ENCODE peak calls at places on chromosomes 2 and 18, in eight cellular contexts. O, C, N, D, L, U, F and E are unnamed samples.
A peak's percentile ranks its signal among the peaks of the same experiment; 100 is the strongest.

GRCh38 chr2:109254174-109254904 is 125.3 kb downstream of the SH3RF3 start:
- DNase-seq in U (no peak), L (peak; percentile 18), C (no peak), N (no peak), D (no peak), O (no peak), F (no peak), E (no peak)

GRCh38 chr2:193816008-193816407 is 1621.3 kb upstream of the TMEFF2 start:
- DNase-seq in U (no peak), C (no peak), L (no peak), F (no peak), N (no peak), D (no peak), O (no peak), E (no peak)

GRCh38 chr2:43458002-43458628 is 137.7 kb downstream of the THADA start:
- DNase-seq in L (no peak), U (no peak), D (no peak), O (peak; percentile 77), F (no peak), N (peak; percentile 77), C (peak; percentile 46), E (peak; percentile 40)

GRCh38 chr2:173986805-173987204 is 21.6 kb upstream of the SP3 start:
- DNase-seq in D (no peak), U (no peak), L (peak; percentile 67), N (no peak), O (no peak), F (no peak), C (peak; percentile 23), E (peak; percentile 14)

GRCh38 chr2:80968450-80968849 is 663.9 kb upstream of the LRRTM1 start:
- DNase-seq in F (no peak), U (no peak), L (no peak), O (no peak), D (no peak), N (no peak), C (no peak), E (no peak)

GRCh38 chr2:11835403-11835802 is 89.0 kb downstream of the LPIN1 start:
- DNase-seq in C (no peak), U (no peak), N (no peak), L (no peak), D (no peak), O (no peak), F (no peak), E (no peak)

GRCh38 chr18:75162467-75162866 is 46.5 kb downstream of the PTGR3 start:
- DNase-seq in U (no peak), F (no peak), L (no peak), C (no peak), D (no peak), O (peak; percentile 57), N (peak; percentile 68), E (no peak)

GRCh38 chr2:141508806-141509595 is 621.8 kb downstream of the LRP1B start:
- DNase-seq in C (no peak), O (no peak), N (no peak), L (no peak), F (no peak), U (no peak), D (no peak), E (no peak)

GRCh38 chr2:45256173-45256866 is 247.1 kb upstream of the SIX2 start:
- DNase-seq in O (no peak), C (no peak), D (no peak), L (no peak), F (no peak), U (no peak), N (peak; percentile 56), E (no peak)

GRCh38 chr2:134347756-134348155 is 93.9 kb downstream of the MGAT5 start:
- DNase-seq in D (no peak), F (no peak), U (no peak), L (no peak), O (peak; percentile 38), N (peak; percentile 5), C (no peak), E (no peak)

GRCh38 chr2:190551928-190552327 is 17.4 kb upstream of the NEMP2 start:
- DNase-seq in L (no peak), U (no peak), N (peak; percentile 15), D (no peak), F (no peak), O (no peak), C (no peak), E (no peak)